ENCODE peak calls at places on chromosomes 16 and 17, in seven cellular contexts. T is ascending aorta, E is keratinocyte, W is cardiac muscle cell, Q is thyroid gland, B is PC-9, O is heart left ventricle. Z is an unnamed sample.

GRCh38 chr16:2350500-2350899 is 10.0 kb upstream of the ABCA3 start:
- DNase-seq in Q (no peak), W (no peak), T (no peak), O (no peak), E (no peak), B (no peak), Z (no peak)

GRCh38 chr17:82848022-82848592 is 8.3 kb upstream of the ZNF750 start:
- DNase-seq in W (no peak), B (peak), E (no peak), T (no peak), Q (peak), O (no peak), Z (peak)

GRCh38 chr17:81651692-81652091 is 4.7 kb downstream of the PDE6G start:
- DNase-seq in B (peak), W (peak), T (no peak), O (no peak), Q (peak), E (no peak), Z (peak)

GRCh38 chr16:11670171-11671131 is 2.2 kb downstream of the SNN start:
- DNase-seq in O (no peak), Q (peak), B (no peak), E (no peak), T (no peak), W (no peak), Z (no peak)

GRCh38 chr17:81823800-81824550 is 9.1 kb downstream of the MCRIP1 start:
- DNase-seq in T (no peak), E (no peak), Q (no peak), W (no peak), O (no peak), B (no peak), Z (no peak)

GRCh38 chr17:77281024-77281903 is 140.5 kb downstream of the SEC14L1 start:
- DNase-seq in B (peak), W (peak), Q (peak), T (no peak), E (no peak), O (no peak), Z (no peak)

GRCh38 chr16:58020628-58021521 is 4.7 kb upstream of the MMP15 start:
- DNase-seq in O (peak), T (no peak), E (no peak), W (peak), B (peak), Q (peak), Z (peak)

GRCh38 chr17:10073905-10074304 is 124.5 kb downstream of the GAS7 start:
- DNase-seq in E (no peak), Q (no peak), B (no peak), O (peak), W (peak), T (no peak), Z (no peak)

GRCh38 chr17:3788200-3788599 is 12.8 kb downstream of the ITGAE start:
- DNase-seq in W (no peak), E (no peak), B (no peak), O (no peak), Q (peak), T (no peak), Z (no peak)

GRCh38 chr16:7366041-7366440 is 33.4 kb downstream of the RBFOX1 start:
- DNase-seq in W (no peak), E (no peak), O (peak), T (no peak), Q (no peak), B (no peak), Z (no peak)

GRCh38 chr16:58025351-58026138 is at the start of gene MMP15:
- DNase-seq in B (peak), W (peak), T (peak), E (peak), Q (peak), O (peak), Z (peak)

GRCh38 chr17:82458885-82459424 is 414 bp downstream of the NARF start:
- DNase-seq in W (peak), E (no peak), T (no peak), O (no peak), B (peak), Q (peak), Z (peak)

GRCh38 chr17:55674107-55674506 is 48.6 kb downstream of the TMEM100 start:
- DNase-seq in O (no peak), E (no peak), B (no peak), T (no peak), W (peak), Q (no peak), Z (no peak)

GRCh38 chr16:30372725-30373124 is 1.9 kb upstream of the MYL11 start:
- DNase-seq in B (no peak), E (no peak), W (no peak), O (no peak), Q (no peak), T (no peak), Z (no peak)

GRCh38 chr17:18314059-18314730 is 599 bp downstream of the TOP3A start:
- DNase-seq in W (peak), O (no peak), T (no peak), B (peak), Q (peak), E (no peak), Z (no peak)

GRCh38 chr17:17186051-17186450 is 20.1 kb downstream of the PLD6 start:
- DNase-seq in B (peak), Q (peak), O (no peak), T (no peak), W (no peak), E (peak), Z (no peak)

GRCh38 chr17:63381101-63381729 is 64.9 kb downstream of the CYB561 start:
- DNase-seq in O (no peak), B (no peak), Q (no peak), T (no peak), W (peak), E (no peak), Z (peak)

GRCh38 chr17:70636517-70637133 is 467.3 kb downstream of the KCNJ2 start:
- DNase-seq in O (no peak), B (peak), Q (no peak), T (no peak), E (no peak), W (peak), Z (peak)

GRCh38 chr16:59545666-59546065 is 811.5 kb upstream of the GOT2 start:
- DNase-seq in W (no peak), T (no peak), E (no peak), O (no peak), Q (no peak), B (no peak), Z (no peak)

GRCh38 chr16:23670137-23670776 is 8.4 kb upstream of the PLK1 start:
- DNase-seq in T (no peak), B (peak), E (peak), O (no peak), Q (no peak), W (peak), Z (peak)

GRCh38 chr17:30995347-30995746 is 24.5 kb downstream of the RNF135 start:
- DNase-seq in Q (no peak), B (no peak), W (no peak), E (no peak), T (no peak), O (no peak), Z (no peak)

GRCh38 chr16:73713817-73714495 is 582.7 kb upstream of the PSMD7 start:
- DNase-seq in Q (peak), T (no peak), O (no peak), E (no peak), B (no peak), W (peak), Z (peak)

GRCh38 chr17:80252871-80253270 is 7.8 kb upstream of the RNF213 start:
- DNase-seq in W (peak), E (no peak), B (peak), T (no peak), O (no peak), Q (peak), Z (no peak)

GRCh38 chr17:43309505-43310329 is 75.9 kb upstream of the RNU2-1 start:
- DNase-seq in Q (no peak), W (no peak), E (no peak), B (no peak), T (peak), O (no peak), Z (no peak)

GRCh38 chr17:43308999-43309398 is 75.2 kb upstream of the RNU2-1 start:
- DNase-seq in O (no peak), Q (no peak), B (no peak), T (no peak), W (no peak), E (no peak), Z (no peak)

GRCh38 chr17:43314582-43314981 is 80.8 kb upstream of the RNU2-1 start:
- DNase-seq in Q (no peak), E (no peak), O (no peak), W (peak), B (no peak), T (peak), Z (no peak)

GRCh38 chr17:43315369-43315768 is 81.6 kb upstream of the RNU2-1 start:
- DNase-seq in O (no peak), Q (no peak), T (no peak), E (no peak), B (no peak), W (no peak), Z (no peak)

GRCh38 chr17:43312011-43312410 is 78.2 kb upstream of the RNU2-1 start:
- DNase-seq in B (no peak), E (no peak), O (no peak), W (no peak), Q (no peak), T (peak), Z (no peak)
- H3K4me3 ChIP-seq in B (no peak), E (no peak), O (no peak), W (no peak), Q (no peak), T (no peak), Z (no peak)

GRCh38 chr16:85517780-85518179 is 95.3 kb upstream of the GSE1 start:
- DNase-seq in O (no peak), Q (no peak), E (no peak), W (no peak), B (no peak), T (no peak), Z (no peak)
- H3K27ac ChIP-seq in O (no peak), Q (no peak), E (no peak), W (peak), B (no peak), T (no peak), Z (no peak)

DNA sequence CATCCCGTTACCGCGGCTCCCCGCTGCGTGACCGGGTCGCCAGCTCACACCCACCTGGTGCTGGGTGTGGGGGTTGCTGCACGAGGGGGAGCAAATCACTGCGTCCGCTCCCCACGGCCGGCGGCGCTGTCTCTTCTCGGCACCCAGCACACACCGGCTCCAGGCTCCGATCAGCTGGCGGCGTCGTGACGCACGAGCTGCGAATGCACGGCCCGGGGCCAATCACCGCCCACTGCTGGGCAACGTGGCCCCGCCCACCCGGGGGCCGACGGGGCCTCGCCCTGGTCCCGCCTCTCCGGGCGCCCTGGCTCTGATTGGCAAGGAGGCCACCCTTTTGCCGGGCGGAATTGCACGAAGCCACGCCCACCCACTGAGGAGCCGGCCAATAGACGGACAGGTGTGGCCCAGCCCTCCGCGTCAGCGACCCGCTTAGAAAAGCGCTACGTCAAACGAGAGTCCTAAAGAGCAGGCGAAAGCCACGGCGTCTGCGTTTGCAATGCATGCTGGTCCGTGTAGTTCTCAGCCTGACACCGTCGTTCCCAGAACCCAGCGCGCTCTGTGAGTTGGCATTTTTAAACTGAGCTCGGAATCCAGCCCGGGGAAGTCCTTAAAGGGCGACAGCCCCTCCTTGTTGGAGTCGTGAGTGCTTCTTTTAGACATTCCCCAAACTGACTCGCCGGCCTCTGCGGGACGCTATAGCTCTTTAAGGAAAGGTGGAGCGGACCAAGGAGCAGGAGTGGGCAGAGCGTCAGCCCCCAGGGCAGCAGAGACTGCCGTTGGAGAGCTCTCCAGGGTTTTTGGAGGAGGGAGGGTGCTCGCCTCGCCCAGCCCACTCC is 6.1 kb upstream of the TLCD2 start:
- DNase-seq in E (peak), B (peak), W (peak), T (peak), Q (peak), O (peak), Z (peak)
- TF ChIP-seq CTCF in E (peak), B (peak), W (peak), T (peak), Q (no peak), O (peak), Z (peak)

GRCh38 chr17:60388742-60389141 is 3.2 kb downstream of the USP32 start:
- DNase-seq in O (no peak), Q (no peak), T (no peak), W (peak), B (no peak), E (no peak), Z (no peak)
- H3K4me3 ChIP-seq in O (no peak), Q (no peak), T (no peak), W (no peak), B (no peak), E (no peak), Z (no peak)

GRCh38 chr17:14923981-14924380 is 341.1 kb downstream of the PMP22 start:
- DNase-seq in W (peak), T (no peak), O (no peak), E (no peak), B (no peak), Q (no peak), Z (peak)

GRCh38 chr17:14926526-14927122 is 338.5 kb downstream of the PMP22 start:
- DNase-seq in E (no peak), W (peak), B (peak), T (no peak), O (no peak), Q (peak), Z (peak)

GRCh38 chr17:14922421-14922820 is 342.7 kb downstream of the PMP22 start:
- DNase-seq in W (peak), O (no peak), Q (no peak), E (no peak), T (no peak), B (no peak), Z (no peak)

GRCh38 chr17:14925498-14925897 is 339.6 kb downstream of the PMP22 start:
- DNase-seq in T (no peak), E (no peak), Q (no peak), B (no peak), W (no peak), O (no peak), Z (no peak)

GRCh38 chr17:14926073-14926472 is 339.1 kb downstream of the PMP22 start:
- DNase-seq in O (no peak), Q (no peak), T (no peak), B (no peak), W (no peak), E (no peak), Z (no peak)
- H3K27ac ChIP-seq in O (no peak), Q (no peak), T (no peak), B (no peak), W (no peak), E (no peak), Z (no peak)

GRCh38 chr16:21603920-21604319 is 4.5 kb downstream of the METTL9 start:
- DNase-seq in T (no peak), O (no peak), Q (peak), E (no peak), B (no peak), W (no peak), Z (no peak)
- TF ChIP-seq CTCF in T (no peak), O (no peak), Q (no peak), E (no peak), B (no peak), W (no peak), Z (no peak)

GRCh38 chr16:75263963-75264445 is 12.6 kb upstream of the BCAR1 start:
- DNase-seq in E (no peak), B (peak), O (peak), Q (peak), W (no peak), T (peak), Z (no peak)
- H3K4me3 ChIP-seq in E (peak), B (peak), O (peak), Q (no peak), W (no peak), T (peak), Z (peak)

DNA sequence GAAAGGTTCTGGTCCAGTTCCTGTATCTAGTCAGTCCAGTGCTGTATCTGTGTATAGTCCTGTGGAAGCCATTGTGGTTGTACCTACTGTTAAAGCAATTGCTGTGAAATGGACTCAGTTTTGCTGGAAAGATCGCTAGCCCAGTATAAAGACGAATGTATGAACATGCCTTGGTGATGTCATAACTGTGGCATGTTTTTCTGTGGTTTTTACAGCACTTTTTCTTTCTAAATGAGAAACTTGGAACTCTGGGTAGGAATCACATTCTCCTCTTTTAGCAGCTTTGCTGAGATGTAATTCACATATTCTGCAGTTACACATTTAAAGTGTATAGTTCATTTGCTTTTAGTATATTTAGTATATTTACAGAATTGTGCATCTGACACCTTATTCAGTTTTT is 58.1 kb downstream of the MAP2K4 start:
- DNase-seq in Q (no peak), T (no peak), O (no peak), B (no peak), W (peak), E (no peak), Z (peak)
- H3K27ac ChIP-seq in Q (no peak), T (peak), O (no peak), B (no peak), W (no peak), E (peak), Z (peak)

GRCh38 chr16:84183911-84184310 is 2.9 kb downstream of the TAF1C start:
- DNase-seq in Q (no peak), O (no peak), T (no peak), E (no peak), W (no peak), B (no peak), Z (no peak)
- TF ChIP-seq CTCF in Q (no peak), O (peak), T (no peak), E (no peak), W (no peak), B (peak), Z (no peak)